ENCODE peak calls at places on chromosome 6, in seven cellular contexts. W is PC-9, L is fibroblast of lung, E is H9, F is SK-N-SH, I is GM23338, H is HCT116. T is an unnamed sample.

GRCh38 chr6:134678436-134678889 is 271.4 kb downstream of the ALDH8A1 start:
- DNase-seq in W (no peak), I (no peak), F (no peak), H (no peak), E (no peak), L (peak), T (no peak)

GRCh38 chr6:44508646-44509045 is 121.1 kb downstream of the CDC5L start:
- DNase-seq in I (no peak), W (no peak), L (peak), H (no peak), E (no peak), F (no peak), T (no peak)

GRCh38 chr6:144590540-144590939 is 305.4 kb downstream of the UTRN start:
- DNase-seq in W (no peak), L (no peak), F (no peak), H (no peak), I (no peak), E (no peak), T (no peak)

GRCh38 chr6:46221221-46221793 is 50.5 kb upstream of the ENPP5 start:
- DNase-seq in I (peak), L (peak), F (no peak), W (no peak), E (no peak), H (peak), T (peak)

GRCh38 chr6:7235712-7236311 is 77.2 kb downstream of the SSR1 start:
- DNase-seq in W (peak), F (no peak), H (no peak), E (no peak), I (no peak), L (no peak), T (no peak)

GRCh38 chr6:28816909-28817807 is 106.6 kb downstream of the TRIM27 start:
- DNase-seq in L (peak), H (no peak), F (no peak), E (peak), W (peak), I (peak), T (no peak)

GRCh38 chr6:146106532-146106931 is 77.7 kb downstream of the GRM1 start:
- DNase-seq in H (no peak), I (no peak), E (no peak), F (no peak), W (no peak), L (no peak), T (no peak)

GRCh38 chr6:139943391-139943790 is 568.9 kb upstream of the CITED2 start:
- DNase-seq in W (peak), I (no peak), H (no peak), F (no peak), L (peak), E (no peak), T (no peak)

GRCh38 chr6:15493437-15494168 is 169.2 kb downstream of the DTNBP1 start:
- DNase-seq in H (no peak), E (peak), L (peak), I (peak), F (no peak), W (no peak), T (no peak)

GRCh38 chr6:161369339-161369738 is 95.5 kb upstream of the AGPAT4 start:
- DNase-seq in I (peak), H (no peak), E (no peak), F (no peak), L (peak), W (no peak), T (no peak)

GRCh38 chr6:87103977-87104601 is 9.2 kb upstream of the CGA start:
- DNase-seq in E (no peak), H (no peak), I (no peak), W (no peak), L (no peak), F (no peak), T (no peak)

GRCh38 chr6:170243386-170243785 is 47.5 kb downstream of the DLL1 start:
- DNase-seq in H (no peak), L (no peak), I (no peak), W (no peak), E (no peak), F (no peak), T (no peak)

GRCh38 chr6:20661721-20662120 is 127.5 kb downstream of the CDKAL1 start:
- DNase-seq in W (no peak), E (no peak), I (peak), H (no peak), L (peak), F (peak), T (no peak)

GRCh38 chr6:169839898-169840631 is 88.6 kb downstream of the ERMARD start:
- DNase-seq in W (no peak), F (peak), I (no peak), L (no peak), H (no peak), E (peak), T (no peak)

GRCh38 chr6:96276326-96276725 is 245.3 kb upstream of the UFL1 start:
- DNase-seq in W (no peak), I (no peak), H (no peak), F (no peak), L (no peak), E (no peak), T (no peak)

DNA sequence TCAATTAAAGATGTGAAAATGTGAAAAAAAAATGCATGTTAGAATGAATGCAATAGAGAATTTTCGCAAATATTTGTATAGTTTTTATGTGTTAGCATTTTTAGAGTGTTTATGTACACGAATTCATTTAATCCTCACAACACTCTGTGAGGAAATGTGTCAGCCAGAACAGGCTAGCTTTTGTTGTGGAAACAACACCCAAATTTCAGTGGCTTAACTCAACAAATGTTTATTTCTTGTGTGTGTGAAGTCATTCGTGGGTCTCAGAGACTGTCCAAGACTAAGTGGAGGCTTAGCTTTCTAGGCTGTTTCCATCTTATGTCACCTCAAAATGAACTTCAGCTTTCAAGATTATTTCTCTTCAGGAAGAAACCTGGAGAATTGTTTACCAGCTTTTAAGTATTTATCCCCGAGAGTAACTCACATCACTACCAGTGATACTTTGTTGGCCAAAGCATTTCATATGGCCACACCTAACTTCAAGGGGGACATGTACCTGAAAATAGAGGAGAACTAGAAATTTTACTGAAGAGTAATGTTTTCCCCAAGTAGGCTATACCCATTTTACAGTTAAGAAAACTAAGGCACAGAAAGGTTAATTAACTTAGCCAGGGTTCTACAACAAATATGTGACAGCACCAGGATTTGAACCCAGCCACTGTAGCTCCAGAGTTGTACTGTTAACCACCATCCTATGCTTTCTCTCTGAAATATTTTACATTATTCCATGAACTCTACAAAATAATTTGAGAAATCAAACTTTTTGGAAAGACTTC is 306.1 kb downstream of the QKI start:
- DNase-seq in I (no peak), W (no peak), L (no peak), H (no peak), E (no peak), F (no peak), T (no peak)
- H3K4me2 ChIP-seq in I (no peak), W (no peak), L (no peak), H (no peak), E (no peak), F (no peak), T (no peak)

GRCh38 chr6:113684382-113684901 is 172.7 kb upstream of the MARCKS start:
- DNase-seq in F (no peak), L (no peak), W (peak), E (no peak), I (no peak), H (no peak), T (peak)

GRCh38 chr6:113676972-113677371 is 180.2 kb upstream of the MARCKS start:
- DNase-seq in H (no peak), I (no peak), L (no peak), F (no peak), W (no peak), E (no peak), T (no peak)

GRCh38 chr6:113676057-113676456 is 181.1 kb upstream of the MARCKS start:
- DNase-seq in F (no peak), L (no peak), E (no peak), H (no peak), I (no peak), W (no peak), T (no peak)

GRCh38 chr6:113683968-113684367 is 173.2 kb upstream of the MARCKS start:
- DNase-seq in I (no peak), L (no peak), H (no peak), F (no peak), W (peak), E (no peak), T (no peak)

DNA sequence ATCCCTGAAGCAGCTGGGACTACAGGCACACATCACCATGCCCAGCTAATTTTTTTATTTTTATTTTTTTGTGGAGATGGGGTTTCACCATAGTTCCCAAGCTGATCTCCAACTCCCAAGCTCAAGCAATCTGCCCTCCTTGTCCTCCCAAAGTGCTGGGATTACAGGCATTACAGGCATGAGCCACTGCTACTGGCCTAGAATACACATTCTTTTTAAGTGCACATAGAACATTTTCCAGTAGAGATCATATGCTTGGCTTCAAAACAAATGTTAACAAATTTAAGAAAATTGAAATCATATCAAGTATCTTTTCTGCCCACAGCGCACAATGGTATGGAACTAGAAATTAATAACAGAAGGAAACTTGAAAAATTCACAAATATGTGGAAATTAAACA is 176.8 kb upstream of the MARCKS start:
- DNase-seq in W (no peak), I (no peak), L (no peak), E (no peak), H (no peak), F (no peak), T (no peak)
- H2AFZ ChIP-seq in W (no peak), I (no peak), L (no peak), E (no peak), H (no peak), F (no peak), T (no peak)

GRCh38 chr6:16755544-16755943 is 5.7 kb downstream of the ATXN1 start:
- DNase-seq in F (no peak), H (no peak), W (no peak), I (no peak), L (no peak), E (no peak), T (no peak)
- TF ChIP-seq CTCF in F (no peak), H (no peak), W (no peak), I (no peak), L (no peak), E (no peak), T (no peak)

DNA sequence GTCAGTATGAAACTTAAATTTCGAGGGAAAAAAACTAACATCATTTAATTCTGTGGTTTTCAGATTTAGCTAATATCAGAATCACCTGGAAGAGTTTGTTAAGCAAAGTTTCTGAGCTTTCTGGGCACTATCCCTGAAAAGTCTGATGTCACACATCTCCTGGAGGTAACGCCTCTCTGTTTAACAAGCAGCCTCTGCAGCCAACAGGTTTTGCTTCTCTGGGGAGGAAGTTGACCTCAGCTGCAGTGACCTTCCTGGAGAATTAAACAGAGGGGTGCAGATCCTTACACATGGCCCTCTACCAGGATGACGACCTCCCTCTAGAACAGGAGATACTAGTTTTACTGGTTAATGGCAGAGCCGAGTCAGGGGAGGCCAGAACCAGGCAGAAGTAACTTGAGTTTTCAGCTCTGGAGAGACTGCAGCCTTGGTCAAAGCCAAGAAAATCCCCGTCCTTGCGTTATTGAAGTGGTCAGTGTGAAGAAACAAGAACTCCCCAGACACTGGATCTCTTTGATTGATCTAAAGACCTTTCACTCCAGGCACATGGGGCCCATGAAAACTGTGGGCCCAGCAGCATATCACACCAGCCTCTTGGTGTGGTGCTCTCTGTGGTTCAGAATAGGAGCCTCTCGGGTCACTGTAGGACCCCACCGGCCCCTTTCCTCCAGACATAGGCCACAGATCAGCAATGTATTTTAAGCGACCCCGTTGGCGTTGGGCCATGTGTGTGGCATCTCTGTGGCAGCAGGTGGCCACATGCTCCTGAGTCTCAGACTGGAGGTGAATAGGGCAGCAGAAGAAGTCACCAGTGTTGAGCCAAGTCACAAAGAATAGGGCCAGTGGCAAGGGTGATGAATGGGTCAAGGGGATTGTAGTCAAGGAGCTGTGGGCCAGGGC is 33.4 kb upstream of the CCR6 start:
- DNase-seq in F (no peak), E (no peak), L (no peak), H (no peak), I (no peak), W (peak), T (peak)
- H3K4me2 ChIP-seq in F (no peak), E (no peak), L (no peak), H (no peak), I (no peak), W (no peak), T (peak)

DNA sequence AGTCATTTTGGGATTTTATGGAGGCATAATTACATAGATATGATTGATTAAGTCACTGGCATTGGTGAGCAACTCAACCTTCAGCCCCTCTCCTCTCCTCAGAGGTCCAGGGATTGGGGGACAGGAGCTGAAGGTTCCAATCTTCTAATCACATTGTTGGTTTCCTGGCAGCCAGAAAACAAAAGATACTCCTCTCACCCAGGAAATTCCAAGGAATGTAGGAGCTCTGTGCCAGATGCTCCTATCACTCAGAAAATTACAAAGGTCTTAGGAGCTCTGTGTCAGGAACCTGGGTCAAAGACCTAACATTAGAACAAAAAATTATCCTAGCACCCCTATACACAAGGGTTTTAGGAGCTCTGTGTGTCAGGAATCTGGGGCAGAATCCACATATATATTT is 679.7 kb upstream of the ID4 start:
- DNase-seq in E (no peak), F (no peak), L (no peak), I (peak), W (no peak), H (no peak), T (no peak)
- H2AFZ ChIP-seq in E (peak), F (no peak), L (no peak), I (peak), W (no peak), H (no peak), T (no peak)

DNA sequence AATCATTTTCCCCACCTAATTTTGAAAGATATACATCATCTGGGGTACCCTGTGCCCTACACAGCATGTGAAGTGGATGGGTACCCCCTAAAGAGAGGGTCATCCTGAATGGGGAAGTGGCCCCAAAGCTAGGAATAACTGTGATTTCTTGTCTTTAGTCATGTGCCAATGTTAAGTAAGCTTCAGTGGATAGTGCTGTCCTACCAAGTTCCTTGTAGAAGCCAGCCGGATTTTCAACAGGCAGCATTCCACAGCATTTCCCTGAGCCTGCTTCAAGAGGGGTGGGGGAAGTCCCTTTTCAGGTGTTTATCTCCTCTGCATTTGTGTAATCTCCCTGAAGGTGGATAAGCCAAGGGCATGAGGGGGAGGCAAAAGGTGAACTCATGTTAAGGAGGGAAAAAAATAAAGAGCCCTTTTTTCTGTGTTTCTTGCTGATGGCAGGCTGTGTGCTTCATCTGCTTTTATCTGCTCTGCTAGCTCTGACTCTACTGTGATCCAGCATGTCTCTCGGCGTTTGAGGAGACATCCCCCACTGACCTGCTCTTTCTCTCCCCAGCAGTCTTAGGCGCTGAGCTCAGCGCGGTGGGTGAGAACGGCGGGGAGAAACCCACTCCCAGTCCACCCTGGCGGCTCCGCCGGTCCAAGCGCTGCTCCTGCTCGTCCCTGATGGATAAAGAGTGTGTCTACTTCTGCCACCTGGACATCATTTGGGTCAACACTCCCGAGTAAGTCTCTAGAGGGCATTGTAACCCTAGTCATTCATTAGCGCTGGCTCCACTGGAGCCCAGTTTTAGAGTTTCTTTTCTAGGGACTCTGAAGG is 1.8 kb downstream of the EDN1 start:
- DNase-seq in W (peak), L (no peak), F (peak), H (no peak), E (peak), I (peak), T (no peak)
- TF ChIP-seq CTCF in W (peak), L (peak), F (peak), H (peak), E (peak), I (peak), T (no peak)

GRCh38 chr6:117505337-117505736 is 22.9 kb downstream of the DCBLD1 start:
- DNase-seq in L (peak), F (no peak), H (no peak), E (no peak), W (no peak), I (no peak), T (no peak)

GRCh38 chr6:117501722-117502121 is 19.2 kb downstream of the DCBLD1 start:
- DNase-seq in F (no peak), L (no peak), W (no peak), H (no peak), I (no peak), E (no peak), T (no peak)

GRCh38 chr6:117504478-117505144 is 22.1 kb downstream of the DCBLD1 start:
- DNase-seq in W (no peak), F (no peak), I (no peak), H (no peak), L (no peak), E (no peak), T (no peak)

GRCh38 chr6:117503211-117503610 is 20.7 kb downstream of the DCBLD1 start:
- DNase-seq in L (no peak), F (no peak), I (no peak), H (no peak), W (no peak), E (no peak), T (no peak)

GRCh38 chr6:117502580-117502979 is 20.1 kb downstream of the DCBLD1 start:
- DNase-seq in E (no peak), I (no peak), H (no peak), W (no peak), F (no peak), L (peak), T (no peak)
- H3K4me2 ChIP-seq in E (no peak), I (no peak), H (no peak), W (no peak), F (peak), L (no peak), T (no peak)

DNA sequence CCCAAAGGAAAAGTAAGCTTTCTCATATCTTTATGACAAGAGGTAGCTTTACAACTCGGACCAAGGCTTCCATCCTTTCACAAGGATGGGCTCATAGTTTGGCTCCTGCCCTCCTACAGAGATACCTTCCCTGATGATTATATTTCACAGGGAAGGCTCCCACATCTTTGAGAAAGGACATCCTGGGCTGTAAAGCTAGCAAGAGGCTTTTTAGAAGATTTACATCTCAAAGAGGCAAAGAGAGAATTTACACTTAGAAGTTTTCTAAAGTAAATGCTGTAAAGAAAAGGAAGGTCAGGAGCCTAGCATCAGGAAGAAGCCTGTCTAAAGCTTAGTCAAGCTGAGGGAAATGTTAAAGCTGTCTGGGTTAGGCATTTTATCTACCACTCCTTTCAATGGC is 350.4 kb upstream of the IMPG1 start:
- DNase-seq in F (no peak), E (no peak), H (no peak), W (no peak), I (peak), L (no peak), T (no peak)
- H2AFZ ChIP-seq in F (no peak), E (no peak), H (no peak), W (no peak), I (no peak), L (no peak), T (no peak)

GRCh38 chr6:122580731-122581130 is 29.5 kb upstream of the PKIB start:
- DNase-seq in W (peak), F (no peak), H (peak), L (no peak), E (no peak), I (peak), T (no peak)
- TF ChIP-seq CTCF in W (peak), F (no peak), H (peak), L (no peak), E (peak), I (peak), T (peak)

T was measured in OCI-LY7.